ENCODE peak calls at places on chromosomes 5 and 9, in ten cellular contexts. S is right lobe of liver, V is stomach, T is IMR-90, P is lower leg skin, R is prostate gland, Q is body of pancreas, Y is GM12892, X is HCT116, Z is heart left ventricle. F is an unnamed sample.

GRCh38 chr9:72333758-72334157 is 31.2 kb downstream of the ZFAND5 start:
- DNase-seq in Q (no peak), X (no peak), R (no peak), S (no peak), P (no peak), Z (no peak), T (no peak), V (no peak), Y (no peak), F (no peak)

GRCh38 chr5:125034331-125034730 is 287.9 kb upstream of the ZNF608 start:
- DNase-seq in X (no peak), R (no peak), V (peak; percentile 91), S (peak; percentile 83), Q (peak; percentile 88), P (no peak), T (no peak), Z (no peak), Y (no peak), F (peak; percentile 73)

GRCh38 chr5:152097128-152097527 is 172.5 kb upstream of the GLRA1 start:
- DNase-seq in X (no peak), P (no peak), V (no peak), Y (no peak), T (no peak), Q (no peak), Z (no peak), R (no peak), S (no peak), F (no peak)

GRCh38 chr5:32767948-32768427 is 56.9 kb downstream of the NPR3 start:
- DNase-seq in Z (peak; percentile 33), V (no peak), T (peak; percentile 99), R (no peak), X (peak; percentile 54), Y (no peak), Q (no peak), P (no peak), S (no peak), F (no peak)

GRCh38 chr9:131117111-131117761 is 8.2 kb upstream of the NUP214 start:
- DNase-seq in Y (no peak), Q (no peak), T (no peak), Z (no peak), X (no peak), P (no peak), S (peak; percentile 16), R (no peak), V (no peak), F (no peak)

GRCh38 chr5:121325930-121326329 is 525.8 kb upstream of the FTMT start:
- DNase-seq in Q (no peak), X (no peak), S (no peak), Z (no peak), T (no peak), Y (no peak), R (no peak), V (no peak), P (no peak), F (no peak)

GRCh38 chr9:127139071-127139731 is 16.8 kb upstream of the ANGPTL2 start:
- DNase-seq in V (peak; percentile 15), X (no peak), P (no peak), Q (no peak), Z (no peak), S (peak; percentile 40), T (no peak), R (no peak), Y (no peak), F (no peak)

GRCh38 chr5:107874810-107875209 is 204.1 kb upstream of the EFNA5 start:
- DNase-seq in P (no peak), R (no peak), Y (no peak), Q (no peak), S (no peak), Z (no peak), X (no peak), V (no peak), T (peak; percentile 52), F (no peak)

GRCh38 chr5:68285857-68286611 is 70.5 kb downstream of the PIK3R1 start:
- DNase-seq in R (no peak), V (no peak), Z (no peak), P (no peak), Q (no peak), S (no peak), X (peak; percentile 44), T (peak; percentile 65), Y (no peak), F (no peak)

GRCh38 chr9:117777823-117778222 is 73.6 kb downstream of the TLR4 start:
- DNase-seq in V (no peak), R (no peak), P (no peak), T (no peak), X (no peak), Q (peak; percentile 19), Z (no peak), S (no peak), Y (no peak), F (no peak)

GRCh38 chr5:126826619-126827215 is 49.8 kb downstream of the LMNB1 start:
- DNase-seq in T (no peak), Y (no peak), X (no peak), V (no peak), S (no peak), P (no peak), R (no peak), Z (no peak), Q (no peak), F (no peak)

GRCh38 chr5:56108212-56108611 is 113.4 kb upstream of the IL6ST start:
- DNase-seq in V (no peak), R (no peak), P (no peak), Z (no peak), X (no peak), T (no peak), Q (no peak), Y (no peak), S (no peak), F (no peak)

GRCh38 chr5:142215915-142216681 is 107.5 kb downstream of the NDFIP1 start:
- DNase-seq in X (peak; percentile 66), Q (peak; percentile 55), Y (no peak), V (no peak), R (peak; percentile 82), S (no peak), T (peak; percentile 98), P (peak; percentile 59), Z (peak; percentile 69), F (peak; percentile 47)

GRCh38 chr9:92882276-92882675 is 4.4 kb upstream of the ZNF484 start:
- DNase-seq in V (no peak), T (no peak), P (no peak), R (no peak), X (no peak), Q (no peak), Y (no peak), Z (no peak), S (no peak), F (no peak)

GRCh38 chr9:92875373-92875772 is 2.5 kb downstream of the ZNF484 start:
- DNase-seq in X (no peak), V (no peak), P (no peak), Z (no peak), Y (no peak), S (no peak), T (no peak), Q (no peak), R (no peak), F (no peak)

GRCh38 chr9:92877531-92878430 is at the start of gene ZNF484:
- DNase-seq in Y (peak; percentile 71), V (peak; percentile 99), T (peak; percentile 97), Q (peak; percentile 99), Z (peak; percentile 98), S (peak; percentile 97), R (peak; percentile 92), P (peak; percentile 95), X (peak; percentile 99), F (peak; percentile 99)
- TF ChIP-seq POLR2A in Y (peak; percentile 71), V (no peak), T (peak; percentile 74), Q (peak; percentile 80), Z (peak; percentile 44), S (peak; percentile 55), R (no peak), P (no peak), X (peak; percentile 60), F (peak; percentile 72)

DNA sequence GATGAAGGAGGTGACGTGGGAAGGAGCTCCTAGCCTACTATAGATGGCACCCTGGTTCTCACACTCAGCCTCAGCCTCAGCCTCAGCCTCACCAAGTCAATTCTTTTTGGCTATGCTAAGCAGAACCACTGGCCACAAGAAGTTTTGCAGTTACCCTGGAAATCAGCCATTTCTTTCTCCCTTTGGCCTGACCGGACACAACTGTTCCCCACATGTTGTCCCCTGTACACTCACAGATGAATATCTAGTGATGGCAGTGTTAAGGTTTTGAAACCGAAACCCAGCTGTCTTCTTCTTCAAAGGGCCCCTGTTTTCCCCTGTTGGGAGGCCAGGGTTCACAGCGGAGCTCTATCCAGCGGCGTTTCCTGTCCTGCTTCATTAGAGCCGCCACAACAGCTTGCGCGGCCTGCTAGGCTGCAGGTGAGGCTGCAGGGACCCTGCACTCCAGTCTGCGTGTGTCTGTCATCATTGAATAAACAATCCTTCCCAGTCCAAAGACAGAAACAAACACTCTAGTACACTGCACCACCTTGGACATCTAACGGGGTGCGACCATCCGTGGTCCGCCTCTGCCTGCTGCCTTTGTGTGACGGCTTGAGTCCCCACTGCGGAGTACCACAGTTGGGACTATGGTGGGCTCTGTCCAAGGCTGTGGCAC is 250.5 kb downstream of the DENND1A start:
- DNase-seq in X (no peak), R (no peak), S (no peak), V (no peak), P (no peak), Z (no peak), Q (peak; percentile 7), Y (peak; percentile 43), T (peak; percentile 27), F (peak; percentile 59)
- TF ChIP-seq POLR2A in X (no peak), R (no peak), S (no peak), V (no peak), P (no peak), Z (no peak), Q (no peak), Y (no peak), T (no peak), F (no peak)

GRCh38 chr9:137423001-137423809 is at the start of the genes EXD3 and NOXA1:
- DNase-seq in V (peak; percentile 96), S (peak; percentile 98), Q (peak; percentile 93), X (peak; percentile 86), Y (peak; percentile 91), Z (peak; percentile 95), R (peak; percentile 92), T (peak; percentile 88), P (peak; percentile 78), F (peak; percentile 97)
- TF ChIP-seq POLR2A in V (no peak), S (peak; percentile 40), Q (no peak), X (no peak), Y (peak; percentile 50), Z (peak; percentile 49), R (peak; percentile 67), T (no peak), P (no peak), F (peak; percentile 18)

DNA sequence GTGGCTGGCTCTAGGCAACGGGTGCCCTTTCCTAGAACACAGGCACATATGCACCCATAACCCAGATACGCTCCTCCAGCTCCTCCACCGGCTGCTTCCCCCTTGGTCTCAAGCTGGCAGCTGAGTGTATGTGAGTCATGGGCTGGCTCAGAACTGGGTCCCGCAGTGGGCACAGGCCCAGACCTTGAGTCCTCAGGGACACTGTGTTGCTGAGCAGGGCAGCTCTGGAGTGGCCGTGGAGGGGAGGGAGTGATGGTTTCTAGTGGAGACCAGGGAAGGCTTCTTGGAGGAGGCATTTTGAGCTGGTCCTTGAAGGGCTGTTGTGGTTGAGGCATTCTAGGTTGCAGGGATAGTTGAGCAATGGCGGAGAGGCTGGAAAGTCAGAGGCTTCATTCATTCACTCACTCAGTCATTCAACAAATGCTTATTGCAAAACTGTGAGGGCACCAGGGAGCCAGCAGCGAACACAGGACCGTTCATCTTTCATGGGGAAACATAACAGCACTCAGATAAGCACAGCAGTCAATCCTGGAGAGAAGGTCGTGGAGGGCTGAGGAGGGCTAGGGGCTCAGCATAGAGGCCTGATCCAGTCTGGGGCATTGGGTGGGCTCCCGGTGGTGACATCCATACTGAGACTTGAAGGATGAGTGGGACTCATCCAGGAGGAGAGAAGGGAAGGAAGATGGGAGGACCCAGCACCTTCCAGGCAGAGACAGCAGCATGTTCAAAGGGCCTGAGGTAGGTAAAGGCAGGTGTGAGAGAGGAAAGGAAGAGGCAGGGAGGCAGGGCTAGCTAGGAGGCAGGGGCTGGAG is 2.4 kb downstream of the BBLN start:
- DNase-seq in T (no peak), X (no peak), V (no peak), Q (peak; percentile 85), P (no peak), S (no peak), Z (peak; percentile 86), R (no peak), Y (no peak), F (no peak)
- TF ChIP-seq POLR2A in T (no peak), X (no peak), V (no peak), Q (no peak), P (no peak), S (no peak), Z (no peak), R (no peak), Y (no peak), F (no peak)